ENCODE peak calls at places on chromosomes 11 and 22, in four cellular contexts. F is psoas muscle, Z is tibial artery, L is WTC11. M is an unnamed sample.

GRCh38 chr11:126696976-126697375 is 303.6 kb downstream of the KIRREL3 start:
- DNase-seq in L (no peak), Z (no peak), F (no peak), M (no peak)

GRCh38 chr11:72433455-72434061 is 773 bp downstream of the CLPB start:
- DNase-seq in L (no peak), F (peak), Z (no peak), M (no peak)

GRCh38 chr11:128298271-128298670 is 289.1 kb downstream of the ETS1 start:
- DNase-seq in F (no peak), Z (no peak), L (no peak), M (no peak)

GRCh38 chr11:331332-332060 is 10.8 kb upstream of the IFITM3 start:
- DNase-seq in L (no peak), Z (no peak), F (no peak), M (no peak)

GRCh38 chr22:45023431-45023830 is 13.6 kb upstream of the PHF21B start:
- DNase-seq in L (no peak), Z (no peak), F (no peak), M (no peak)

GRCh38 chr11:67178421-67178820 is 59.4 kb downstream of the KDM2A start:
- DNase-seq in F (no peak), L (no peak), Z (no peak), M (no peak)

GRCh38 chr22:37328017-37328416 is 45.7 kb downstream of the CYTH4 start:
- DNase-seq in F (no peak), L (no peak), Z (no peak), M (no peak)

GRCh38 chr11:32318071-32318815 is 117.1 kb downstream of the WT1 start:
- DNase-seq in L (no peak), Z (no peak), F (no peak), M (no peak)

GRCh38 chr22:29555065-29555644 is 1.6 kb upstream of the THOC5 start:
- DNase-seq in F (no peak), Z (no peak), L (no peak), M (no peak)

GRCh38 chr11:119103793-119104192 is 2.1 kb upstream of the DPAGT1 start:
- DNase-seq in L (no peak), F (no peak), Z (no peak), M (no peak)

GRCh38 chr11:1358286-1358685 is 31.4 kb upstream of the BRSK2 start:
- DNase-seq in F (peak), L (no peak), Z (no peak), M (no peak)

GRCh38 chr11:12291767-12292166 is 85.6 kb upstream of the PARVA start:
- DNase-seq in Z (no peak), L (no peak), F (no peak), M (no peak)

GRCh38 chr11:28243596-28243995 is 135.4 kb downstream of the METTL15 start:
- DNase-seq in Z (no peak), L (no peak), F (no peak), M (no peak)

GRCh38 chr11:92501346-92501745 is 276.7 kb downstream of the FAT3 start:
- DNase-seq in Z (no peak), F (no peak), L (no peak), M (no peak)

GRCh38 chr11:7605544-7605943 is 67.8 kb downstream of the CYB5R2 start:
- DNase-seq in Z (no peak), L (no peak), F (no peak), M (no peak)

GRCh38 chr22:39219071-39220050 is 25.4 kb downstream of the PDGFB start:
- DNase-seq in Z (peak), F (no peak), L (no peak), M (no peak)

GRCh38 chr11:61061081-61061826 is 41.0 kb upstream of the CD5 start:
- DNase-seq in L (no peak), Z (no peak), F (no peak), M (no peak)

GRCh38 chr11:68090706-68091105 is 30.5 kb downstream of the CHKA start:
- DNase-seq in F (no peak), Z (no peak), L (no peak), M (no peak)

GRCh38 chr11:12914401-12914912 is 94.7 kb upstream of the RASSF10 start:
- DNase-seq in L (peak), F (peak), Z (peak), M (peak)

GRCh38 chr11:115080923-115081322 is 402.6 kb downstream of the NXPE2 start:
- DNase-seq in F (no peak), L (no peak), Z (no peak), M (no peak)
- TF ChIP-seq CTCF in F (no peak), L (no peak), Z (no peak), M (no peak)

GRCh38 chr22:46827781-46828180 is 65.3 kb downstream of the TBC1D22A start:
- DNase-seq in L (no peak), F (no peak), Z (no peak), M (no peak)

GRCh38 chr22:46828323-46829139 is 66.1 kb downstream of the TBC1D22A start:
- DNase-seq in L (no peak), F (no peak), Z (no peak), M (no peak)

GRCh38 chr22:46825145-46825544 is 62.7 kb downstream of the TBC1D22A start:
- DNase-seq in Z (no peak), L (no peak), F (no peak), M (no peak)

GRCh38 chr22:46826438-46826837 is 64.0 kb downstream of the TBC1D22A start:
- DNase-seq in L (no peak), F (no peak), Z (no peak), M (no peak)

GRCh38 chr22:46827072-46827780 is 64.8 kb downstream of the TBC1D22A start:
- DNase-seq in L (peak), F (no peak), Z (no peak), M (peak)
- TF ChIP-seq CTCF in L (peak), F (no peak), Z (no peak), M (peak)

GRCh38 chr11:47981667-47982404 is 1.5 kb downstream of the PTPRJ start:
- DNase-seq in F (no peak), L (no peak), Z (no peak), M (no peak)

GRCh38 chr11:47977651-47978050 is 2.7 kb upstream of the PTPRJ start:
- DNase-seq in F (no peak), Z (no peak), L (no peak), M (no peak)

GRCh38 chr11:47980907-47981621 is 705 bp downstream of the PTPRJ start:
- DNase-seq in Z (no peak), L (peak), F (peak), M (peak)

GRCh38 chr11:47980093-47980906 is at the start of gene PTPRJ:
- DNase-seq in L (peak), F (peak), Z (peak), M (peak)

DNA sequence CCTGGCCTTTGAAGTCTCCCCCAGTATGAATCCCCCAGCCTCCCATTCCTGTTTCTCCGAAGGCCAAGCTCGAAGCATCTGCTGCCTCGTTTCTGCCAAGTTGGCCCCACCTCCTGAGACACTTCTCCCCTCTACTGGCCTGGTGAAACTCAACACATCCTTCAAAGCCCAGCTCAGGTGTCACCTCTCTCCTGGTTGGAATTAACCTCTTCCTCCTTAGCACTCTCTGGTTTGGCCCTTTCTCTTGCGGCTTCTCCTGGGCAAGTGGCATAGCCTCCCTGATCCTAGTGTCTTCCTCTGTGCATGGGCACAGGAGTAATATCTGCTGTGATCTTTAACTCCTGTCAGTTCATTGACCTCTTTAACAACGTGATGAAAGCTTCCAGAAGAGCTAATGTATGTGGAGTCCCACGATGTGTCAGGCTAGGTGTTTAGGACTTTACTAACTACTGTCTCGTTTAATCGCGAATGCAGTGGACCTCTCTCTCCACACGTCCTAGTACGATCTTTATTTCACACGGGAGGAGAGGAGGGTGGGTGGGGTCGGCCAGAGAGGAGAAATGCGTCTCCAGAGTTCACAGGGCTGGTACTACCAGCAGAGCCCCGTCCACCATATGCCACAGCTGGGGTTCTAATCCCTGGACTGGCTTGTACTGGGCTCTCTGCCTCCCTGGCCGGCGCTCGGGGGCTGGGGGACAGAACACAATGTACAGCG is 824 bp upstream of the PTPRJ start:
- DNase-seq in F (no peak), L (peak), Z (no peak), M (no peak)
- TF ChIP-seq CTCF in F (no peak), L (no peak), Z (no peak), M (no peak)

DNA sequence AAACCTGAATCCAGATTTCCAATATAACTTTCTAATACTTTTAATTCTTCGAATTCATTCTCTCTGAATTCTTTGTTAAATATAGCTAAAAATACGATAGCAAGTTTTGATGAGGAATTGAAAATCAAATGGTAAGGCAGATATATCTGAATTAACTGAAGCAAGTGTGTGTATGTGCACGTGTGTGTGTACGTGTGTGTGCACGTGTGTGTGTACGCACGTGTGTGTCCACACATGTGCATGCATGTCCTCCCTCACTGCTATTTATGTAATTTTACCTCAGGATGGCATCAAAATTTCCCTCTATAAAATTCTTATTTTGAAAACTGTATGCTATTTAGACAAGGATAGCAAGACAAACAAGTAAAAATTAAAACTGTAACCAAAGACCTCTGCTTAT is 961.3 kb upstream of the CNTN5 start:
- DNase-seq in Z (no peak), L (no peak), F (no peak), M (no peak)
- TF ChIP-seq CTCF in Z (no peak), L (no peak), F (no peak), M (no peak)

GRCh38 chr11:115379528-115379927 is 124.7 kb downstream of the CADM1 start:
- DNase-seq in L (no peak), F (no peak), Z (no peak), M (no peak)
- TF ChIP-seq CTCF in L (no peak), F (no peak), Z (no peak), M (no peak)

GRCh38 chr22:49305966-49306631 is 521.6 kb downstream of the BRD1 start:
- DNase-seq in F (no peak), L (no peak), Z (no peak), M (peak)

GRCh38 chr22:49307870-49308269 is 519.8 kb downstream of the BRD1 start:
- DNase-seq in F (peak), L (no peak), Z (peak), M (peak)

GRCh38 chr22:49306632-49306975 is 521.1 kb downstream of the BRD1 start:
- DNase-seq in L (no peak), F (no peak), Z (peak), M (no peak)

GRCh38 chr22:49308300-49308699 is 519.4 kb downstream of the BRD1 start:
- DNase-seq in L (no peak), F (peak), Z (no peak), M (peak)

GRCh38 chr22:49307071-49307830 is 520.4 kb downstream of the BRD1 start:
- DNase-seq in F (peak), L (no peak), Z (peak), M (peak)
- TF ChIP-seq CTCF in F (no peak), L (no peak), Z (no peak), M (no peak)

GRCh38 chr22:22767876-22768602 is 119.6 kb upstream of the IGLL5 start:
- DNase-seq in L (peak), F (no peak), Z (no peak), M (no peak)
- TF ChIP-seq CTCF in L (peak), F (no peak), Z (no peak), M (no peak)

GRCh38 chr11:113274708-113275582 is 39.4 kb upstream of the TTC12 start:
- DNase-seq in F (no peak), Z (no peak), L (peak), M (peak)
- TF ChIP-seq CTCF in F (no peak), Z (no peak), L (peak), M (peak)

GRCh38 chr11:93700830-93701229 is 39.3 kb downstream of the CEP295 start:
- DNase-seq in F (no peak), L (no peak), Z (no peak), M (no peak)

GRCh38 chr11:93704237-93704636 is 37.1 kb downstream of the TAF1D start:
- DNase-seq in F (no peak), Z (no peak), L (peak), M (no peak)
- TF ChIP-seq CTCF in F (no peak), Z (no peak), L (no peak), M (no peak)

GRCh38 chr22:19959043-19959586 is 17.5 kb upstream of the TXNRD2 start:
- DNase-seq in Z (peak), L (peak), F (peak), M (peak)

GRCh38 chr22:19959587-19960490 is 18.2 kb upstream of the TXNRD2 start:
- DNase-seq in F (no peak), Z (no peak), L (no peak), M (no peak)

GRCh38 chr22:19955241-19956128 is 13.9 kb upstream of the TXNRD2 start:
- DNase-seq in L (no peak), Z (no peak), F (peak), M (no peak)

GRCh38 chr22:19958083-19959042 is 16.7 kb upstream of the TXNRD2 start:
- DNase-seq in Z (peak), L (peak), F (peak), M (no peak)

GRCh38 chr22:19957445-19957844 is 15.8 kb upstream of the TXNRD2 start:
- DNase-seq in F (peak), L (no peak), Z (no peak), M (no peak)
- TF ChIP-seq CTCF in F (peak), L (no peak), Z (no peak), M (no peak)